ENCODE peak calls at places on chromosome 21, in nine cellular contexts. H, S, D, K, A, X, Y, O and P are unnamed samples.

GRCh38 chr21:20996421-20997307 is 1.5 kb upstream of the NCAM2 start:
- DNase-seq in S (no peak), K (no peak), H (no peak), X (no peak), A (no peak), D (no peak), O (no peak), Y (no peak), P (no peak)

GRCh38 chr21:29114765-29115164 is 15.7 kb upstream of the MAP3K7CL start:
- DNase-seq in A (no peak), O (no peak), D (peak; percentile 61), X (no peak), S (no peak), H (no peak), Y (no peak), K (no peak), P (no peak)

GRCh38 chr21:35086357-35086756 is 37.3 kb upstream of the RUNX1 start:
- DNase-seq in O (no peak), A (no peak), K (no peak), Y (no peak), S (no peak), X (no peak), H (no peak), D (peak; percentile 43), P (no peak)

GRCh38 chr21:46443910-46444309 is 14.8 kb upstream of the DIP2A start:
- DNase-seq in K (no peak), O (no peak), A (no peak), S (no peak), D (no peak), X (no peak), Y (no peak), H (no peak), P (no peak)

GRCh38 chr21:42925114-42925907 is at the start of gene ERVH48-1:
- DNase-seq in O (no peak), K (peak; percentile 51), D (no peak), X (no peak), H (no peak), Y (no peak), A (no peak), S (no peak), P (no peak)

GRCh38 chr21:31553926-31554325 is 105.6 kb upstream of the SOD1 start:
- DNase-seq in Y (no peak), S (no peak), K (no peak), D (no peak), A (no peak), X (no peak), O (no peak), H (no peak), P (no peak)

GRCh38 chr21:46461909-46462308 is 3.2 kb downstream of the DIP2A start:
- DNase-seq in D (no peak), A (no peak), X (no peak), K (no peak), S (no peak), Y (no peak), O (no peak), H (no peak), P (no peak)

GRCh38 chr21:46667735-46668380 is 32.4 kb downstream of the PRMT2 start:
- DNase-seq in Y (no peak), S (peak; percentile 45), K (no peak), O (no peak), A (no peak), X (no peak), D (peak; percentile 48), H (no peak), P (no peak)

GRCh38 chr21:17925000-17925610 is 105.9 kb upstream of the C21orf91 start:
- DNase-seq in X (peak; percentile 23), K (peak; percentile 65), D (peak; percentile 72), A (peak; percentile 72), O (peak; percentile 74), Y (peak; percentile 35), S (peak; percentile 56), H (no peak), P (no peak)

GRCh38 chr21:29658934-29659203 is 280.9 kb downstream of the GRIK1 start:
- DNase-seq in X (no peak), S (no peak), A (no peak), D (no peak), K (no peak), Y (no peak), O (no peak), H (no peak), P (no peak)

GRCh38 chr21:43775795-43776430 is at the start of gene CSTB:
- DNase-seq in H (peak; percentile 89), S (peak; percentile 81), O (peak; percentile 89), A (peak; percentile 91), K (peak; percentile 86), D (peak; percentile 86), X (peak; percentile 67), Y (peak; percentile 78), P (peak; percentile 92)

GRCh38 chr21:41817228-41817627 is 50.4 kb upstream of the RIPK4 start:
- DNase-seq in X (no peak), H (peak; percentile 72), S (peak; percentile 91), A (peak; percentile 38), O (peak; percentile 72), Y (peak; percentile 14), D (peak; percentile 92), K (peak; percentile 35), P (no peak)